ENCODE peak calls at places on chromosomes 6 and 20, in eight cellular contexts. U is dorsolateral prefrontal cortex; O is HuH-7.5; G is AG04449; B is CD8-positive, alpha-beta memory T cell; D is AG04450; P is stimulated activated CD8-positive, alpha-beta memory T cell treated with anti-CD3 and anti-CD28 coated beads, Interleukin-4, amount 100 ng/mL, for 24 hours; N is mucosa of descending colon. W is an unnamed sample.

GRCh38 chr20:57265649-57266250 is 691 bp downstream of the BMP7 start:
- DNase-seq in U (no peak), O (peak), G (no peak), B (no peak), D (no peak), P (no peak), N (no peak), W (no peak)

GRCh38 chr20:1700990-1701389 is 43.4 kb upstream of the SIRPG start:
- DNase-seq in U (no peak), O (no peak), G (no peak), B (no peak), D (no peak), P (no peak), N (no peak), W (no peak)

GRCh38 chr6:156652231-156652750 is 124.9 kb upstream of the ARID1B start:
- DNase-seq in U (no peak), O (no peak), G (no peak), B (no peak), D (no peak), P (no peak), N (no peak), W (no peak)

GRCh38 chr6:105364243-105364642 is 38.6 kb downstream of the PREP start:
- DNase-seq in U (peak), O (no peak), G (no peak), B (no peak), D (no peak), P (no peak), N (no peak), W (no peak)

GRCh38 chr20:61976275-61976649 is 89.4 kb downstream of the TAF4 start:
- DNase-seq in U (no peak), O (no peak), G (no peak), B (no peak), D (no peak), P (no peak), N (no peak), W (no peak)

GRCh38 chr6:14775528-14775927 is 470.3 kb upstream of the JARID2 start:
- DNase-seq in U (no peak), O (no peak), G (no peak), B (no peak), D (no peak), P (no peak), N (no peak), W (no peak)

GRCh38 chr6:147160593-147160992 is 43.6 kb upstream of the STXBP5 start:
- DNase-seq in U (no peak), O (no peak), G (no peak), B (no peak), D (no peak), P (no peak), N (no peak), W (no peak)

GRCh38 chr20:52268184-52268583 is 76.6 kb upstream of the ZFP64 start:
- DNase-seq in U (no peak), O (no peak), G (peak), B (no peak), D (no peak), P (no peak), N (no peak), W (no peak)

GRCh38 chr6:43097098-43097489 is 21.0 kb downstream of the PTK7 start:
- DNase-seq in U (no peak), O (no peak), G (no peak), B (no peak), D (no peak), P (no peak), N (no peak), W (no peak)

GRCh38 chr20:8527998-8528397 is 395.9 kb downstream of the PLCB1 start:
- DNase-seq in U (no peak), O (no peak), G (peak), B (no peak), D (peak), P (no peak), N (no peak), W (no peak)

GRCh38 chr6:145071836-145072235 is 663.5 kb downstream of the EPM2A start:
- DNase-seq in U (no peak), O (no peak), G (peak), B (no peak), D (peak), P (no peak), N (no peak), W (peak)

GRCh38 chr6:113732384-113732966 is 124.7 kb upstream of the MARCKS start:
- DNase-seq in U (peak), O (no peak), G (no peak), B (no peak), D (no peak), P (no peak), N (peak), W (no peak)

GRCh38 chr20:640674-641515 is 12.1 kb downstream of the SRXN1 start:
- DNase-seq in U (no peak), O (no peak), G (no peak), B (no peak), D (no peak), P (no peak), N (no peak), W (no peak)

GRCh38 chr6:41539204-41539603 is 7.0 kb upstream of the FOXP4 start:
- DNase-seq in U (no peak), O (no peak), G (no peak), B (no peak), D (no peak), P (no peak), N (no peak), W (no peak)

GRCh38 chr6:121560476-121560875 is 125.0 kb downstream of the GJA1 start:
- DNase-seq in U (no peak), O (no peak), G (no peak), B (no peak), D (no peak), P (no peak), N (no peak), W (no peak)

GRCh38 chr20:38537176-38537575 is 43.8 kb upstream of the ADIG start:
- DNase-seq in U (no peak), O (no peak), G (no peak), B (no peak), D (no peak), P (no peak), N (no peak), W (no peak)

GRCh38 chr6:28134015-28134414 is 7.7 kb upstream of the ZKSCAN8 start:
- DNase-seq in U (no peak), O (no peak), G (no peak), B (no peak), D (no peak), P (no peak), N (peak), W (no peak)

GRCh38 chr20:60214901-60215522 is 256.8 kb downstream of the CDH26 start:
- DNase-seq in U (no peak), O (no peak), G (no peak), B (no peak), D (no peak), P (no peak), N (no peak), W (no peak)

GRCh38 chr6:53615633-53616449 is 49.7 kb downstream of the KLHL31 start:
- DNase-seq in U (no peak), O (peak), G (no peak), B (no peak), D (peak), P (no peak), N (peak), W (no peak)

GRCh38 chr20:35883341-35883777 is 70.9 kb downstream of the SCAND1 start:
- DNase-seq in U (no peak), O (no peak), G (no peak), B (no peak), D (no peak), P (no peak), N (no peak), W (no peak)